ENCODE peak calls at places on chromosomes 6 and 20, in four cellular contexts. One of them, this sample, is unnamed.

GRCh38 chr6:217048-217659 is 75.1 kb upstream of the DUSP22 start:
- DNase-seq in sigmoid colon: no peak
- DNase-seq in stomach: peak; percentile 56
- DNase-seq in SK-N-SH: peak; percentile 66
- DNase-seq in this sample: no peak

GRCh38 chr6:157982580-157983438 is 1.1 kb downstream of the SYNJ2 start:
- DNase-seq in stomach: no peak
- DNase-seq in sigmoid colon: peak; percentile 64
- DNase-seq in SK-N-SH: no peak
- DNase-seq in this sample: no peak

GRCh38 chr6:132235596-132236280 is 165.5 kb downstream of the MOXD1 start:
- DNase-seq in SK-N-SH: no peak
- DNase-seq in stomach: no peak
- DNase-seq in sigmoid colon: no peak
- DNase-seq in this sample: no peak

GRCh38 chr6:26156105-26156849 is 69.0 kb downstream of the HFE start:
- DNase-seq in SK-N-SH: peak; percentile 88
- DNase-seq in sigmoid colon: peak; percentile 98
- DNase-seq in stomach: peak; percentile 93
- DNase-seq in this sample: peak; percentile 94

GRCh38 chr6:89887452-89888137 is 6.7 kb upstream of the GJA10 start:
- DNase-seq in sigmoid colon: no peak
- DNase-seq in SK-N-SH: peak; percentile 21
- DNase-seq in stomach: no peak
- DNase-seq in this sample: no peak

GRCh38 chr6:142716097-142716496 is 228.9 kb downstream of the HIVEP2 start:
- DNase-seq in stomach: no peak
- DNase-seq in SK-N-SH: no peak
- DNase-seq in sigmoid colon: no peak
- DNase-seq in this sample: no peak

GRCh38 chr6:41771058-41771983 is 8.4 kb downstream of the FRS3 start:
- DNase-seq in SK-N-SH: no peak
- DNase-seq in stomach: no peak
- DNase-seq in sigmoid colon: no peak
- DNase-seq in this sample: no peak

GRCh38 chr20:46853926-46854325 is 40.7 kb upstream of the EYA2 start:
- DNase-seq in sigmoid colon: no peak
- DNase-seq in SK-N-SH: no peak
- DNase-seq in stomach: no peak
- DNase-seq in this sample: no peak

GRCh38 chr6:115882174-115882573 is 178.5 kb downstream of the FRK start:
- DNase-seq in SK-N-SH: no peak
- DNase-seq in sigmoid colon: no peak
- DNase-seq in stomach: no peak
- DNase-seq in this sample: no peak

GRCh38 chr20:44745560-44746366 is at the start of gene KCNK15:
- DNase-seq in stomach: peak; percentile 62
- DNase-seq in SK-N-SH: peak; percentile 71
- DNase-seq in sigmoid colon: peak; percentile 77
- DNase-seq in this sample: peak; percentile 74

GRCh38 chr20:4813839-4814695 is 92.4 kb downstream of the PRND start:
- DNase-seq in sigmoid colon: no peak
- DNase-seq in stomach: no peak
- DNase-seq in SK-N-SH: no peak
- DNase-seq in this sample: no peak

GRCh38 chr6:39997101-39997635 is 62.9 kb upstream of the MOCS1 start:
- DNase-seq in sigmoid colon: no peak
- DNase-seq in stomach: no peak
- DNase-seq in SK-N-SH: no peak
- DNase-seq in this sample: no peak

GRCh38 chr6:30614843-30615218 is 2.2 kb downstream of the PPP1R10 start:
- DNase-seq in sigmoid colon: peak; percentile 96
- DNase-seq in SK-N-SH: peak; percentile 75
- DNase-seq in stomach: peak; percentile 83
- DNase-seq in this sample: peak; percentile 92

GRCh38 chr6:135002229-135002844 is 52.3 kb downstream of the HBS1L start:
- DNase-seq in stomach: no peak
- DNase-seq in SK-N-SH: peak; percentile 22
- DNase-seq in sigmoid colon: no peak
- DNase-seq in this sample: no peak

GRCh38 chr6:34484899-34485298 is 19.0 kb downstream of the PACSIN1 start:
- DNase-seq in stomach: no peak
- DNase-seq in sigmoid colon: no peak
- DNase-seq in SK-N-SH: no peak
- DNase-seq in this sample: no peak

GRCh38 chr6:74891358-74891811 is 314.5 kb downstream of the COL12A1 start:
- DNase-seq in SK-N-SH: no peak
- DNase-seq in sigmoid colon: peak; percentile 82
- DNase-seq in stomach: no peak
- DNase-seq in this sample: no peak

GRCh38 chr6:77620290-77620882 is 32.5 kb upstream of the MEI4 start:
- DNase-seq in SK-N-SH: peak; percentile 9
- DNase-seq in stomach: peak; percentile 28
- DNase-seq in sigmoid colon: no peak
- DNase-seq in this sample: no peak

GRCh38 chr6:121884621-121885020 is 449.2 kb downstream of the GJA1 start:
- DNase-seq in SK-N-SH: no peak
- DNase-seq in stomach: no peak
- DNase-seq in sigmoid colon: no peak
- DNase-seq in this sample: no peak

GRCh38 chr6:84278311-84278710 is 50.9 kb upstream of the CEP162 start:
- DNase-seq in sigmoid colon: no peak
- DNase-seq in SK-N-SH: no peak
- DNase-seq in stomach: no peak
- DNase-seq in this sample: no peak

GRCh38 chr6:134175532-134176282 is 123.3 kb upstream of the SLC2A12 start:
- DNase-seq in sigmoid colon: peak; percentile 80
- DNase-seq in SK-N-SH: peak; percentile 49
- DNase-seq in stomach: peak; percentile 85
- DNase-seq in this sample: peak; percentile 80

GRCh38 chr6:37578104-37578503 is 78.4 kb upstream of the CCDC167 start:
- DNase-seq in SK-N-SH: no peak
- DNase-seq in sigmoid colon: no peak
- DNase-seq in stomach: no peak
- DNase-seq in this sample: no peak

GRCh38 chr6:19410477-19410876 is 426.7 kb upstream of the ID4 start:
- DNase-seq in stomach: no peak
- DNase-seq in sigmoid colon: no peak
- DNase-seq in SK-N-SH: no peak
- DNase-seq in this sample: no peak

GRCh38 chr20:21559305-21559704 is 45.4 kb upstream of the NKX2-2 start:
- DNase-seq in SK-N-SH: no peak
- DNase-seq in stomach: no peak
- DNase-seq in sigmoid colon: no peak
- DNase-seq in this sample: no peak

GRCh38 chr6:128507337-128508310 is 12.8 kb downstream of the PTPRK start:
- DNase-seq in sigmoid colon: no peak
- DNase-seq in stomach: no peak
- DNase-seq in SK-N-SH: no peak
- DNase-seq in this sample: no peak

GRCh38 chr6:148251286-148251685 is 91.4 kb upstream of the SASH1 start:
- DNase-seq in sigmoid colon: no peak
- DNase-seq in stomach: no peak
- DNase-seq in SK-N-SH: no peak
- DNase-seq in this sample: no peak

GRCh38 chr6:67689329-67689728 is 945.8 kb upstream of the ADGRB3 start:
- DNase-seq in sigmoid colon: no peak
- DNase-seq in stomach: no peak
- DNase-seq in SK-N-SH: no peak
- DNase-seq in this sample: no peak

GRCh38 chr6:109800771-109801170 is 109.7 kb downstream of the FIG4 start:
- DNase-seq in stomach: no peak
- DNase-seq in SK-N-SH: no peak
- DNase-seq in sigmoid colon: no peak
- DNase-seq in this sample: no peak

DNA sequence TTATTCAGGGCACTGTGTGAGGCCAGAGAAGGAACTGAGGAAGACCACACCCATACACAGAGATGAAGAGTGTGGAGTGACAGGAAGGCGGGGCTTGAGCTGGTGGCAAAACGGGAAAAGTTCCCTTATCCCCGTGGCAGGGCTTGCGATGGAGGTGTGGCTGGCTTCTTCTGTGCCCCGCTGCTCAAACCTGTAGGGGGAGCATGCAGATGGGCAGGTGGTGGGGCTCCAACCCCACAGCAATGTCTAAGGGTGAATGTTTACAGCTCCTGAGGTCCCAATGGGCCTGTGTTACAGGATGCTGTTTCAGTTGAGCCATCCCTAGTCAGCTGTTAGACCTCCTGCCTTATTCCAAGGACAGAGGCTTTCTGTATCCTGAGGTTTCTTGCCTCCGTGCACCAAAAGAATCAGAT is 105.9 kb downstream of the LY86 start:
- DNase-seq in stomach: no peak
- DNase-seq in sigmoid colon: no peak
- DNase-seq in SK-N-SH: no peak
- DNase-seq in this sample: no peak
- H3K27ac ChIP-seq in stomach: peak overlapping the region; percentile 75
- H3K27ac ChIP-seq in sigmoid colon: no peak overlapping the region
- H3K27ac ChIP-seq in SK-N-SH: no peak overlapping the region
- H3K27ac ChIP-seq in this sample: peak overlapping the region; percentile 68

GRCh38 chr6:104987218-104987617 is 30.3 kb downstream of the LIN28B start:
- DNase-seq in SK-N-SH: no peak
- DNase-seq in stomach: no peak
- DNase-seq in sigmoid colon: no peak
- DNase-seq in this sample: no peak

GRCh38 chr6:104984831-104985230 is 27.9 kb downstream of the LIN28B start:
- DNase-seq in stomach: no peak
- DNase-seq in SK-N-SH: no peak
- DNase-seq in sigmoid colon: no peak
- DNase-seq in this sample: no peak

GRCh38 chr6:104983776-104984175 is 26.9 kb downstream of the LIN28B start:
- DNase-seq in sigmoid colon: no peak
- DNase-seq in stomach: no peak
- DNase-seq in SK-N-SH: no peak
- DNase-seq in this sample: no peak

GRCh38 chr6:104986625-104987024 is 29.7 kb downstream of the LIN28B start:
- DNase-seq in SK-N-SH: no peak
- DNase-seq in sigmoid colon: no peak
- DNase-seq in stomach: no peak
- DNase-seq in this sample: no peak

DNA sequence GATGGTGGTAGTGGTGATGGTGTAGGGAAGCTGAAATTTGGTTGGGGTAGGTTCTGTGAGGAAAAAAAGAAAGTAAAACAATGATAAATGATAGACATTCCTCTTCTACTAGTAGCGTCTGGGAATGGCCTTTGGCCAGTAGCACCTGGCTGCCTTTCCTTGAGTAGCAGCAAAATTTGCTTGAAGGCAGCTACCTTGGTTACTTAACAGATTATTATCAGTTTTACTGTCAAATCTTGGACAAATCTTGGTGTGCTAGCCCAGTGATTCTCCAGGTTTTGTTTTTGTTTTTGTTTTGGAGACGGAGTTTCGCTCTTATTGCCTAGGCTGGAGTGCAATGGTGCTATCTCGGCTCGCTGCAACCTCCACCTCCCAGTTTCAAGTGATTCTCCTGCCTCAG is 26.4 kb downstream of the LIN28B start:
- DNase-seq in stomach: no peak
- DNase-seq in SK-N-SH: no peak
- DNase-seq in sigmoid colon: no peak
- DNase-seq in this sample: no peak
- TF ChIP-seq CTCF in stomach: no peak
- TF ChIP-seq CTCF in SK-N-SH: no peak
- TF ChIP-seq CTCF in sigmoid colon: no peak
- TF ChIP-seq CTCF in this sample: no peak

GRCh38 chr6:154824076-154824475 is 90.9 kb downstream of the SCAF8 start:
- DNase-seq in sigmoid colon: no peak
- DNase-seq in SK-N-SH: no peak
- DNase-seq in stomach: no peak
- DNase-seq in this sample: no peak
- TF ChIP-seq EP300 in sigmoid colon: no peak
- TF ChIP-seq EP300 in SK-N-SH: no peak
- TF ChIP-seq EP300 in stomach: no peak
- TF ChIP-seq EP300 in this sample: no peak

GRCh38 chr20:64255361-64256281 is at the start of gene PCMTD2:
- DNase-seq in SK-N-SH: peak; percentile 100
- DNase-seq in stomach: peak; percentile 85
- DNase-seq in sigmoid colon: peak; percentile 86
- DNase-seq in this sample: peak; percentile 88
- H3K27ac ChIP-seq in SK-N-SH: peak within 1 kb of the TSS; percentile 84
- H3K27ac ChIP-seq in stomach: peak within 1 kb of the TSS; percentile 91
- H3K27ac ChIP-seq in sigmoid colon: peak within 1 kb of the TSS; percentile 84
- H3K27ac ChIP-seq in this sample: peak within 1 kb of the TSS; percentile 85

GRCh38 chr6:149405823-149406765 is 6.0 kb downstream of the SUMO4 start:
- DNase-seq in sigmoid colon: no peak
- DNase-seq in SK-N-SH: no peak
- DNase-seq in stomach: no peak
- DNase-seq in this sample: no peak
- TF ChIP-seq CTCF in sigmoid colon: no peak
- TF ChIP-seq CTCF in SK-N-SH: no peak
- TF ChIP-seq CTCF in stomach: no peak
- TF ChIP-seq CTCF in this sample: no peak

GRCh38 chr20:7937328-7937727 is 2.9 kb downstream of the HAO1 start:
- DNase-seq in sigmoid colon: no peak
- DNase-seq in SK-N-SH: no peak
- DNase-seq in stomach: no peak
- DNase-seq in this sample: no peak

GRCh38 chr20:7938058-7938457 is 2.2 kb downstream of the HAO1 start:
- DNase-seq in SK-N-SH: no peak
- DNase-seq in sigmoid colon: no peak
- DNase-seq in stomach: no peak
- DNase-seq in this sample: no peak

GRCh38 chr20:7936735-7937078 is 3.6 kb downstream of the HAO1 start:
- DNase-seq in sigmoid colon: no peak
- DNase-seq in stomach: no peak
- DNase-seq in SK-N-SH: no peak
- DNase-seq in this sample: no peak

GRCh38 chr20:7939663-7940062 is 595 bp downstream of the HAO1 start:
- DNase-seq in sigmoid colon: no peak
- DNase-seq in stomach: no peak
- DNase-seq in SK-N-SH: peak; percentile 33
- DNase-seq in this sample: no peak

GRCh38 chr20:7935027-7935551 is 5.2 kb downstream of the HAO1 start:
- DNase-seq in stomach: no peak
- DNase-seq in SK-N-SH: no peak
- DNase-seq in sigmoid colon: no peak
- DNase-seq in this sample: no peak
- TF ChIP-seq EP300 in stomach: no peak
- TF ChIP-seq EP300 in SK-N-SH: no peak
- TF ChIP-seq EP300 in sigmoid colon: no peak
- TF ChIP-seq EP300 in this sample: no peak

This sample was measured in ovary.